ENCODE peak calls at places on chromosomes 2 and 18, in five cellular contexts. S is HCT116, U is transverse colon, O is prostate gland, Z is suprapubic skin. K is an unnamed sample. For H3K4me1, the result is how much of the 10 kb centered on the place peaks cover.

GRCh38 chr2:68263632-68264031 is 11.3 kb upstream of the PPP3R1 start:
- DNase-seq in S (no peak), O (no peak), U (no peak), Z (no peak), K (no peak)

GRCh38 chr2:49332415-49332814 is 178.1 kb upstream of the FSHR start:
- DNase-seq in Z (no peak), U (no peak), O (no peak), S (no peak), K (no peak)

GRCh38 chr18:31248783-31249521 is 69.0 kb upstream of the DSG1 start:
- DNase-seq in S (no peak), Z (no peak), U (no peak), O (no peak), K (no peak)

GRCh38 chr2:165462433-165462832 is 7.1 kb upstream of the CSRNP3 start:
- DNase-seq in O (no peak), S (no peak), Z (no peak), U (no peak), K (no peak)

GRCh38 chr2:11482473-11483031 is 16.6 kb upstream of the E2F6 start:
- DNase-seq in U (no peak), Z (no peak), S (no peak), O (no peak), K (no peak)

GRCh38 chr2:47488870-47489584 is 86.1 kb downstream of the MSH2 start:
- DNase-seq in S (peak), O (no peak), U (no peak), Z (no peak), K (no peak)

GRCh38 chr2:5609191-5609590 is 83.0 kb upstream of the SOX11 start:
- DNase-seq in S (no peak), Z (no peak), U (no peak), O (no peak), K (no peak)

GRCh38 chr2:584863-585823 is 92.1 kb downstream of the TMEM18 start:
- DNase-seq in O (no peak), S (no peak), U (no peak), Z (no peak), K (no peak)

GRCh38 chr2:196535742-196536141 is 103.8 kb upstream of the CCDC150 start:
- DNase-seq in Z (no peak), O (no peak), U (no peak), S (no peak), K (no peak)

GRCh38 chr2:69241039-69241586 is 145.9 kb downstream of the GFPT1 start:
- DNase-seq in S (no peak), Z (no peak), O (no peak), U (no peak), K (peak)

GRCh38 chr2:69255760-69256159 is 131.3 kb downstream of the GFPT1 start:
- DNase-seq in S (no peak), O (no peak), U (no peak), Z (no peak), K (no peak)

GRCh38 chr18:34592961-34593382 is 117.1 kb upstream of the DTNA start:
- DNase-seq in O (peak), S (no peak), U (peak), Z (no peak), K (no peak)

GRCh38 chr18:62505669-62506494 is 16.9 kb upstream of the ZCCHC2 start:
- DNase-seq in S (no peak), O (no peak), Z (no peak), U (no peak), K (no peak)

GRCh38 chr2:36423172-36423571 is 67.6 kb downstream of the CRIM1 start:
- DNase-seq in U (peak), Z (no peak), S (no peak), O (no peak), K (no peak)

GRCh38 chr2:217709496-217710217 is 293.1 kb downstream of the TNS1 start:
- DNase-seq in Z (no peak), S (no peak), O (no peak), U (no peak), K (peak)

GRCh38 chr2:16055848-16056580 is 115.7 kb downstream of the MYCN start:
- DNase-seq in Z (no peak), S (no peak), U (no peak), O (no peak), K (no peak)

GRCh38 chr2:143996974-143997373 is 522.9 kb downstream of the ZEB2 start:
- DNase-seq in Z (no peak), S (no peak), U (no peak), O (no peak), K (no peak)

GRCh38 chr2:3341336-3341735 is 36.3 kb downstream of the EIPR1 start:
- DNase-seq in O (no peak), Z (no peak), U (no peak), S (no peak), K (no peak)

GRCh38 chr2:9236867-9237266 is 30.3 kb downstream of the ASAP2 start:
- DNase-seq in S (no peak), Z (no peak), U (no peak), O (no peak), K (no peak)

GRCh38 chr2:188114014-188114413 is 177.7 kb upstream of the GULP1 start:
- DNase-seq in U (no peak), O (no peak), S (no peak), Z (no peak), K (no peak)

GRCh38 chr2:62293151-62293489 is 97.2 kb downstream of the B3GNT2 start:
- DNase-seq in Z (no peak), S (no peak), O (no peak), U (no peak), K (no peak)

GRCh38 chr2:217392930-217393584 is 533.2 kb upstream of the TNP1 start:
- DNase-seq in U (no peak), Z (no peak), O (no peak), S (no peak), K (no peak)

GRCh38 chr2:45879406-45879805 is 227.9 kb downstream of the PRKCE start:
- DNase-seq in Z (no peak), S (no peak), O (no peak), U (no peak), K (no peak)

GRCh38 chr2:226799211-226799975 is at the start of gene IRS1:
- DNase-seq in U (peak), S (peak), O (peak), Z (no peak), K (no peak)

GRCh38 chr2:1988594-1988993 is 244.3 kb upstream of the PXDN start:
- DNase-seq in O (no peak), U (no peak), S (no peak), Z (no peak), K (peak)

GRCh38 chr2:204533629-204534370 is 11.5 kb upstream of the PARD3B start:
- DNase-seq in U (no peak), Z (no peak), S (no peak), O (peak), K (no peak)

GRCh38 chr2:231965118-231965517 is 3.6 kb downstream of the DIS3L2 start:
- DNase-seq in S (no peak), O (no peak), Z (no peak), U (no peak), K (no peak)

GRCh38 chr2:241636983-241637232 is at the start of gene THAP4:
- DNase-seq in S (no peak), Z (peak), U (peak), O (peak), K (no peak)

GRCh38 chr18:995641-996040 is 91.0 kb downstream of the ADCYAP1 start:
- DNase-seq in S (no peak), Z (no peak), O (no peak), U (no peak), K (no peak)

GRCh38 chr2:26757873-26758789 is 6.0 kb upstream of the SLC35F6 start:
- DNase-seq in O (peak), Z (no peak), U (no peak), S (peak), K (no peak)

GRCh38 chr2:26561918-26562810 is 79.0 kb downstream of the CIB4 start:
- DNase-seq in U (peak), Z (peak), O (no peak), S (peak), K (no peak)

GRCh38 chr2:233651430-233651829 is 15.2 kb downstream of the UGT1A10 start:
- DNase-seq in S (no peak), Z (no peak), O (no peak), U (no peak), K (no peak)

GRCh38 chr2:42569116-42569711 is 782 bp downstream of the MTA3 start:
- DNase-seq in U (peak), O (peak), S (no peak), Z (peak), K (no peak)

GRCh38 chr2:111694690-111695089 is 189.3 kb downstream of the ANAPC1 start:
- DNase-seq in S (no peak), Z (no peak), U (no peak), O (no peak), K (no peak)

DNA sequence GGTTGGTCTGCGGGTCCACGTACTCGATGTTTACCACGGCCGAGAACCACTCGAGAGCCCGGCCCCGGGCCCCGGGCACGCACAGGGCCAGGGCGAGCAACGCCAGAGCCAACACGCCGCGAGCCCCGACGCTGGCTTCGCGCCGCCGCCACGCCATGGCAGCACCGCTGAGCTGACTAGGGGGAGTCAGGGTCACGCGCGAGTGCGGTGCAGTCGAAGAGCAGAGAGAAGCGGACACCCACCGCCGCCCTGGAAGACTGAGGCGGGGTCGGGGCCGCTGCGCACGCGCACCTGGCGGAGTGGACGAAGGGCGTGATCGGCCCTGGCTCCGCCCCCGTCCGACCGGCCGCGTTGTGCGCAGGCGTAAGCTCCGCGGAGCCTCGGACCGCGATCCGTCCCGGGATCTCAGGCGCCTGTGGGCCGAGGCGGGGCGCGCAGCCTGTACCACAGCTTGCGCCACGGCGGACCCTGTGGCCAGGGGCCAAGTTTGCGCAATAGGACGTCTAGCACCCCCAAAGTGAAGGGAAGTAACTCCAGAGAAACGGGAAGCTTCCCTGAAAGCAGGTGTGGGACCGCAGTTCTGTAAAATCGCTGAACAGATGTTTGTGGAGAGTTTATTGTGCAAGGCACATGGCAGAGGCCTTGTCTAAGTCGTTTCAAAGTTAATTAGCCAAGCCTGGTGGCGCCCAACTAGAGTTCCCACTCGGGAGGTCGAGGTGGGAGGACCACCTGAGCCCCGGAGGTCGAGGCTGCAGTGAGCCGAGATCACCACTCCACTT is at the start of gene RNF149:
- DNase-seq in U (peak), Z (peak), O (peak), S (peak), K (no peak)
- TF ChIP-seq POLR2A in U (peak), Z (peak), O (peak), S (peak), K (peak)

GRCh38 chr2:109316091-109316490 is 187.1 kb downstream of the SH3RF3 start:
- DNase-seq in Z (no peak), U (no peak), S (no peak), O (no peak), K (no peak)

GRCh38 chr2:109320195-109320935 is 191.4 kb downstream of the SH3RF3 start:
- DNase-seq in U (no peak), Z (no peak), S (no peak), O (no peak), K (no peak)

GRCh38 chr2:109318949-109319342 is 189.9 kb downstream of the SH3RF3 start:
- DNase-seq in S (no peak), U (no peak), Z (no peak), O (no peak), K (no peak)

GRCh38 chr2:109317471-109318090 is 188.6 kb downstream of the SH3RF3 start:
- DNase-seq in S (no peak), U (no peak), Z (no peak), O (no peak), K (no peak)

GRCh38 chr2:109318150-109318948 is 189.3 kb downstream of the SH3RF3 start:
- DNase-seq in Z (peak), S (no peak), U (peak), O (peak), K (peak)
- H3K4me1 ChIP-seq in Z (half or more), S (under half), U (under half), O (under half), K (half or more)

DNA sequence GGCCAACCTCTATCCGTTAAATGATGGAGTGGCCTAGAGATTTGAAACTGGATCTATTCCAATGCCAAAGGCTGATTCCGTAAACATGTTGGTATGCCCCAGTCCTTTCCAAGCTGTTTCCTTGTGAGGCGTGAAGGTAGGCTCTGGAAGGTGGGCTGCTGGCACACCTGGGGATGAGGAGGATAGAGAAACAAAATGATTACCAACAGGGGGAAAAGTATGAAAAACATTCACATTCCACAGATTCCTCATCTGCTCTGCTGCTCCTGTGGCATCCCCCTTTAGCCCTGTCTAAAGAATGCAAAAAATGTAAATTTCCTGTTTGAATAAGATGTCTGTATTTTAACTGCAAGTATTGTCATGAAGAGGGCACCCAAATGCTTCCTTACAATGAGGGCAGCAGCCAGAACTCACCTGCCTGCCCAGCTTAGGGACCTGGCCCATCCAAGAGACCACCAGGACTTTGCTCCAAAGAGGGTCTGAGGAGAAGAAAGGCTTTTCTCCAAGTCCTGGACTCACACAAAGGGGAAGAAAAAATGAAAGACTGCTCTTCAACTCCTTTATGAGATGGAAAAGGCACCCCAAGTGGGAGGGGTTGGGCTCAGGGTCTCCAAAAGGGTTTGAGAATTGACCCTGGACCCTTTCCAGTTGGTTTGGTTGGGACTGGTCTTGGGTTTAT is 132.3 kb upstream of the PELI1 start:
- DNase-seq in S (no peak), Z (no peak), O (no peak), U (no peak), K (no peak)
- TF ChIP-seq POLR2AphosphoS5 in S (no peak), Z (no peak), O (no peak), U (no peak), K (no peak)

GRCh38 chr2:119491776-119492525 is 32.3 kb downstream of the SCTR start:
- DNase-seq in Z (peak), U (peak), O (peak), S (peak), K (no peak)
- TF ChIP-seq POLR2A in Z (no peak), U (no peak), O (no peak), S (no peak), K (no peak)

DNA sequence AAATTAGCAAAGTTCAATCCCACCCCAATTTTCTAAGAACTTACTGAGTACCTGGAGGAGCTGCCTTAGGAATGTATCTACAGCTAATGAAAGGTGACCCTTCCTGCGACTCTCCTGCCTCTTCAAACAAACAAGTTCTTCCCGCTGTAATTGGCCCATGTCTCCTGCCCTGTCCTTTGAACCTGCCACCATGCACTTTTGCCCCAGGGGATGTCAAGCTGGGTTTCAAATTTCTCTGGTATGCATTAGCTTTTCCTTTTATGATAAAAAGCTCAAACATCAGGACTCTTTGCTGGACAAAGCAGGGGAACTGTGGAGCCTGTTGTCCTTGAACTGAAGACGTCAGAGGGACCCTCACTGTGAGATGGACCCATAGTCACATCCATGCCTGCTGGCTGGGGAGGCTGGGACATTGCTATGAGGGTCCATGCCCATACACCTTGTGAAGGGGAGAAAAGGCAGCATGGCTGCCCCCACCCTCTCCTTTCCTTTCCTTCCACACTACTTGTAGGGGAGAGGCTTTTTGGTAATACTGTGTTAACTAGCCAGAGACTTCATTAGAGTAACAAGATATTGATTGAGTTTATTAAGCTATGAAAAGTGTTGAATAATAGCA is 210.7 kb upstream of the COPS8 start:
- DNase-seq in O (peak), Z (no peak), S (no peak), U (no peak), K (no peak)
- H3K4me1 ChIP-seq in O (under half), Z (under half), S (under half), U (under half), K (under half)

K was measured in vagina.